ENCODE peak calls at places on chromosome 4, in nine cellular contexts. G is stimulated activated CD4-positive, alpha-beta T cell treated with anti-CD3 and anti-CD28 coated beads, Interleukin-1b, Interleukin-23, amount 100 ng/mL, for 24 hours; H is sigmoid colon; L is B cell; O is MV-4-11; X is sciatic nerve; V is lower lobe of right lung; T is fibroblast of pulmonary artery; Z is activated CD8-positive, alpha-beta T cell treated with anti-CD3 and anti-CD28 coated beads for 36 hours. S is an unnamed sample.
A peak's percentile ranks its signal among the peaks of the same experiment; 100 is the strongest.

GRCh38 chr4:24655971-24656370 is 71.6 kb upstream of the DHX15 start:
- DNase-seq in Z (no peak), T (no peak), L (no peak), G (no peak), O (peak; percentile 15), V (no peak), H (no peak), X (no peak), S (no peak)

GRCh38 chr4:104128850-104129213 is 365.9 kb downstream of the CXXC4 start:
- DNase-seq in G (no peak), Z (no peak), V (no peak), H (no peak), T (no peak), X (no peak), L (no peak), O (no peak), S (no peak)

GRCh38 chr4:109912706-109913621 is at the start of gene EGF:
- DNase-seq in Z (no peak), V (no peak), O (peak; percentile 6), T (peak; percentile 47), H (no peak), G (no peak), X (no peak), L (no peak), S (no peak)

GRCh38 chr4:102868782-102869568 is at the start of gene CISD2:
- DNase-seq in V (peak; percentile 95), H (peak; percentile 96), L (peak; percentile 90), O (peak; percentile 87), T (peak; percentile 91), X (peak; percentile 94), G (peak; percentile 71), Z (peak; percentile 95), S (peak; percentile 91)

GRCh38 chr4:152283806-152284470 is 252.0 kb downstream of the FBXW7 start:
- DNase-seq in T (no peak), O (no peak), L (no peak), H (no peak), V (no peak), X (no peak), G (no peak), Z (no peak), S (no peak)

GRCh38 chr4:89078300-89078699 is 21.3 kb upstream of the FAM13A start:
- DNase-seq in L (no peak), G (no peak), Z (no peak), H (no peak), X (no peak), T (no peak), O (no peak), V (no peak), S (no peak)

GRCh38 chr4:168153596-168154440 is 61.5 kb downstream of the ANXA10 start:
- DNase-seq in H (no peak), T (peak; percentile 86), O (peak; percentile 69), Z (peak; percentile 80), V (peak; percentile 87), X (peak; percentile 79), L (no peak), G (peak; percentile 32), S (peak; percentile 57)

GRCh38 chr4:182225257-182225852 is 17.8 kb upstream of the TENM3 start:
- DNase-seq in Z (no peak), G (no peak), O (no peak), V (no peak), L (no peak), X (no peak), H (no peak), T (no peak), S (no peak)

GRCh38 chr4:73661646-73662119 is 41.4 kb upstream of the RASSF6 start:
- DNase-seq in X (no peak), L (no peak), Z (no peak), O (peak; percentile 54), T (peak; percentile 98), H (no peak), G (no peak), V (no peak), S (peak; percentile 95)

GRCh38 chr4:120175272-120175671 is 108.6 kb upstream of the MAD2L1 start:
- DNase-seq in X (no peak), V (no peak), O (no peak), H (no peak), Z (no peak), G (no peak), L (no peak), T (no peak), S (no peak)

GRCh38 chr4:148847544-148847943 is 405.3 kb upstream of the NR3C2 start:
- DNase-seq in V (no peak), L (no peak), H (no peak), X (no peak), T (no peak), G (no peak), Z (no peak), O (no peak), S (no peak)

GRCh38 chr4:15765306-15765705 is 12.8 kb upstream of the CD38 start:
- DNase-seq in T (no peak), X (no peak), L (no peak), Z (no peak), V (no peak), O (no peak), G (no peak), H (no peak), S (no peak)

GRCh38 chr4:129167640-129168260 is 71.8 kb downstream of the C4orf33 start:
- DNase-seq in H (no peak), X (no peak), T (no peak), V (no peak), O (no peak), L (no peak), Z (no peak), G (no peak), S (no peak)

GRCh38 chr4:166459616-166460015 is 586.6 kb downstream of the TLL1 start:
- DNase-seq in X (no peak), T (no peak), H (no peak), Z (no peak), G (no peak), L (no peak), V (no peak), O (no peak), S (no peak)

GRCh38 chr4:6658635-6659075 is 18.2 kb downstream of the MRFAP1 start:
- DNase-seq in T (peak; percentile 26), V (no peak), H (no peak), G (no peak), X (peak; percentile 74), O (no peak), Z (peak; percentile 59), L (peak; percentile 76), S (no peak)

GRCh38 chr4:3756343-3757059 is 9.7 kb upstream of the ADRA2C start:
- DNase-seq in L (no peak), V (no peak), Z (no peak), X (no peak), H (no peak), T (no peak), O (no peak), G (no peak), S (no peak)

GRCh38 chr4:112855058-112855457 is 194.4 kb upstream of the ANK2 start:
- DNase-seq in V (no peak), L (no peak), O (no peak), H (no peak), Z (no peak), X (no peak), T (no peak), G (no peak), S (no peak)

GRCh38 chr4:7745486-7745885 is 194.2 kb downstream of the AFAP1 start:
- DNase-seq in X (no peak), V (no peak), O (no peak), H (no peak), T (no peak), L (no peak), Z (no peak), G (no peak), S (no peak)

GRCh38 chr4:1571165-1571908 is 112.8 kb downstream of the FAM53A start:
- DNase-seq in O (no peak), L (no peak), G (no peak), T (no peak), X (no peak), H (peak; percentile 44), V (peak; percentile 36), Z (no peak), S (no peak)

GRCh38 chr4:148211533-148211932 is 230.7 kb downstream of the NR3C2 start:
- DNase-seq in L (no peak), V (no peak), O (no peak), G (no peak), T (no peak), Z (no peak), H (no peak), X (no peak), S (no peak)

GRCh38 chr4:145819246-145820181 is 119.1 kb downstream of the ZNF827 start:
- DNase-seq in G (no peak), X (no peak), L (no peak), H (no peak), O (no peak), Z (no peak), T (no peak), V (no peak), S (no peak)

GRCh38 chr4:39823193-39823592 is 125.3 kb downstream of the UBE2K start:
- DNase-seq in Z (no peak), L (no peak), V (no peak), X (no peak), O (no peak), H (no peak), T (peak; percentile 61), G (no peak), S (no peak)

GRCh38 chr4:26217961-26218676 is 102.7 kb upstream of the RBPJ start:
- DNase-seq in Z (no peak), V (peak; percentile 59), H (no peak), L (no peak), O (peak; percentile 93), T (no peak), G (no peak), X (peak; percentile 64), S (no peak)

GRCh38 chr4:82201805-82202636 is 171.8 kb downstream of the HNRNPD start:
- DNase-seq in H (no peak), L (no peak), T (peak; percentile 63), Z (peak; percentile 82), O (peak; percentile 20), X (no peak), G (peak; percentile 17), V (no peak), S (no peak)

GRCh38 chr4:174681723-174682300 is 147.2 kb downstream of the GLRA3 start:
- DNase-seq in V (no peak), G (no peak), X (no peak), O (no peak), L (no peak), T (peak; percentile 65), Z (no peak), H (no peak), S (no peak)

GRCh38 chr4:41366911-41367517 is 110.3 kb downstream of the UCHL1 start:
- DNase-seq in X (no peak), Z (no peak), L (no peak), O (no peak), H (no peak), T (no peak), G (no peak), V (no peak), S (no peak)

GRCh38 chr4:73451404-73451803 is 15.4 kb downstream of the AFP start:
- DNase-seq in H (no peak), X (no peak), O (no peak), Z (no peak), L (no peak), T (peak; percentile 76), V (no peak), G (no peak), S (no peak)

GRCh38 chr4:164011791-164012190 is 517.3 kb downstream of the TMA16 start:
- DNase-seq in O (no peak), Z (no peak), V (no peak), L (no peak), X (no peak), G (no peak), T (no peak), H (no peak), S (no peak)

GRCh38 chr4:157115613-157116340 is 39.8 kb downstream of the GLRB start:
- DNase-seq in T (peak; percentile 80), L (no peak), V (no peak), G (no peak), Z (no peak), X (no peak), O (peak; percentile 3), H (no peak), S (peak; percentile 78)

GRCh38 chr4:26860922-26861433 is 337 bp downstream of the STIM2 start:
- DNase-seq in L (no peak), T (peak; percentile 58), X (peak; percentile 71), Z (peak; percentile 67), O (no peak), H (peak; percentile 79), V (peak; percentile 78), G (no peak), S (peak; percentile 65)